ENCODE peak calls at places on chromosomes 16 and 17, in six cellular contexts. S is mesenchymal stem cell, Y is IMR-90, V is mesendoderm, L is H1, K is trophoblast cell. O is an unnamed sample.

GRCh38 chr16:11251525-11252481 is 4.2 kb downstream of the SOCS1 start:
- DNase-seq in V (no peak), L (no peak), K (no peak), S (peak; percentile 73), Y (peak; percentile 91), O (no peak)

GRCh38 chr17:10907370-10907769 is 69.5 kb upstream of the PIRT start:
- DNase-seq in S (no peak), Y (no peak), K (peak; percentile 66), V (no peak), L (no peak), O (no peak)

GRCh38 chr17:48483471-48484131 is 47.2 kb downstream of the HOXB1 start:
- DNase-seq in S (peak; percentile 98), V (peak; percentile 47), K (peak; percentile 25), Y (peak; percentile 100), L (no peak), O (no peak)

GRCh38 chr16:23319861-23320615 is 17.9 kb downstream of the SCNN1B start:
- DNase-seq in S (no peak), K (no peak), Y (no peak), V (no peak), L (no peak), O (no peak)

GRCh38 chr16:30965436-30965835 is 7.9 kb downstream of the SETD1A start:
- DNase-seq in L (no peak), K (no peak), V (no peak), Y (no peak), S (no peak), O (no peak)

GRCh38 chr17:30519707-30520106 is 42.5 kb downstream of the GOSR1 start:
- DNase-seq in L (no peak), K (peak; percentile 77), Y (peak; percentile 91), V (peak; percentile 8), S (peak; percentile 91), O (no peak)

GRCh38 chr17:75749545-75750389 is 15.2 kb downstream of the GALK1 start:
- DNase-seq in L (peak; percentile 54), K (peak; percentile 89), V (peak; percentile 63), Y (peak; percentile 52), S (peak; percentile 74), O (peak; percentile 79)

GRCh38 chr16:65323655-65324237 is 201.9 kb upstream of the CDH11 start:
- DNase-seq in Y (no peak), S (no peak), K (no peak), L (no peak), V (no peak), O (no peak)

GRCh38 chr17:40937384-40937819 is at the start of gene KRT23:
- DNase-seq in V (peak; percentile 52), L (no peak), S (no peak), Y (no peak), K (peak; percentile 57), O (no peak)

GRCh38 chr16:53198933-53199332 is 144.1 kb downstream of the CHD9 start:
- DNase-seq in V (no peak), S (no peak), K (no peak), Y (no peak), L (no peak), O (no peak)

GRCh38 chr17:68294196-68294555 is 2.9 kb downstream of the ARSG start:
- DNase-seq in L (no peak), V (peak; percentile 28), Y (no peak), S (peak; percentile 43), K (no peak), O (peak; percentile 30)

GRCh38 chr16:81280393-81280792 is 34.4 kb upstream of the GAN start:
- DNase-seq in V (no peak), L (no peak), Y (no peak), S (peak; percentile 5), K (no peak), O (no peak)

GRCh38 chr17:20109121-20109520 is 100.0 kb downstream of the SPECC1 start:
- DNase-seq in S (no peak), Y (no peak), V (no peak), L (no peak), K (no peak), O (no peak)

GRCh38 chr17:63116228-63116627 is 150.2 kb downstream of the TANC2 start:
- DNase-seq in Y (no peak), K (peak; percentile 50), S (no peak), V (peak; percentile 68), L (no peak), O (no peak)

GRCh38 chr17:47719411-47720152 is 13.5 kb upstream of the TBX21 start:
- DNase-seq in L (no peak), K (no peak), V (no peak), Y (peak; percentile 72), S (peak; percentile 65), O (no peak)

GRCh38 chr16:88491560-88492310 is 38.7 kb downstream of the ZFPM1 start:
- DNase-seq in K (no peak), S (no peak), V (no peak), L (no peak), Y (no peak), O (no peak)

GRCh38 chr17:56222255-56222654 is 69.0 kb downstream of the ANKFN1 start:
- DNase-seq in V (peak; percentile 8), L (no peak), S (peak; percentile 1), K (no peak), Y (peak; percentile 13), O (no peak)

GRCh38 chr16:2237076-2237551 is 870 bp downstream of the DNASE1L2 start:
- DNase-seq in V (no peak), L (no peak), Y (no peak), S (no peak), K (no peak), O (no peak)

GRCh38 chr17:81057079-81057730 is 22.3 kb downstream of the BAIAP2 start:
- DNase-seq in K (peak; percentile 97), V (peak; percentile 96), L (no peak), Y (no peak), S (peak; percentile 76), O (no peak)

GRCh38 chr16:51289336-51289735 is 138.3 kb upstream of the SALL1 start:
- DNase-seq in L (no peak), K (no peak), V (no peak), Y (no peak), S (no peak), O (no peak)
- H2AK5ac ChIP-seq in L (no peak overlapping the region), K (no peak overlapping the region), V (no peak overlapping the region), Y (no peak overlapping the region), S (no peak overlapping the region), O (no peak overlapping the region)

GRCh38 chr16:69143116-69143515 is 10.7 kb downstream of the UTP4 start:
- DNase-seq in S (peak; percentile 28), V (no peak), Y (no peak), K (peak; percentile 37), L (no peak), O (no peak)
- H3K36me3 ChIP-seq in S (peaks cover 66% of the 10 kb centered on the region), V (peaks cover 19% of the 10 kb centered on the region), Y (peaks cover 44% of the 10 kb centered on the region), K (peaks cover 40% of the 10 kb centered on the region), L (peaks cover 28% of the 10 kb centered on the region), O (peaks cover 32% of the 10 kb centered on the region)

GRCh38 chr16:68792465-68793324 is 50.6 kb upstream of the TANGO6 start:
- DNase-seq in S (peak; percentile 26), L (no peak), Y (peak; percentile 61), K (peak; percentile 76), V (no peak), O (no peak)
- H2AK5ac ChIP-seq in S (peak overlapping the region; percentile 12), L (peak overlapping the region; percentile 86), Y (no peak overlapping the region), K (no peak overlapping the region), V (no peak overlapping the region), O (no peak overlapping the region)

GRCh38 chr16:28130099-28131088 is 66.9 kb upstream of the GSG1L start:
- DNase-seq in L (no peak), Y (no peak), V (no peak), S (peak; percentile 10), K (no peak), O (peak; percentile 1)

GRCh38 chr16:28120754-28121153 is 57.2 kb upstream of the GSG1L start:
- DNase-seq in S (no peak), L (no peak), K (no peak), V (no peak), Y (no peak), O (no peak)

GRCh38 chr16:28121527-28121926 is 58.0 kb upstream of the GSG1L start:
- DNase-seq in Y (no peak), K (no peak), S (no peak), L (no peak), V (no peak), O (no peak)

GRCh38 chr16:28126684-28127620 is 63.4 kb upstream of the GSG1L start:
- DNase-seq in Y (no peak), K (no peak), L (no peak), S (no peak), V (no peak), O (no peak)

DNA sequence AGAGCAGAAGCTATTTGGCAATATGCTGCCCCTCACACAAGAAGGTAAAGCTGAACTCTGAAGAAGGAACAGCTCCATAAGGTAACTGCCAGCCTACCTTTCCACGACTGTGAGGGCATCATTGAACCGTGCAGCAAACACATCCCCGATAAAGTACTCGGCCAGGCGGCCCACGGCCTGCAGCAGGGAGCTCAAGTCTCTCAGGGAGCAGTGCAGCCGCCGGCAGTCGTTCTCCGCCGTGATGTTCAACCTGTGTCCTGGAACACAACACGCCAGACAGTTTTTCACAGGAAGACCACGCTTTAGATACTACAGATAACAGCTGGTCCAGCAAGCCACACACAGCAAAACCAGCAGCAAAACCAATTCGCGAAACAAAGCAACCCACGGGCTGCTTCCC is 62.1 kb upstream of the GSG1L start:
- DNase-seq in L (no peak), Y (no peak), V (no peak), K (no peak), S (no peak), O (no peak)
- H3K36me3 ChIP-seq in L (peaks cover 21% of the 10 kb centered on the region), Y (peaks cover 81% of the 10 kb centered on the region), V (peaks cover 5% of the 10 kb centered on the region), K (peaks cover 54% of the 10 kb centered on the region), S (peaks cover 92% of the 10 kb centered on the region), O (peaks cover 32% of the 10 kb centered on the region)

O was measured in neuronal stem cell.